ENCODE peak calls at places on chromosome 19, in nine cellular contexts. One of them, this sample, is unnamed.
A peak's percentile ranks its signal among the peaks of the same experiment; 100 is the strongest.

GRCh38 chr19:12202250-12202649 is 39.4 kb downstream of the ZNF136 start:
- DNase-seq in head of caudate nucleus: no peak
- DNase-seq in cardiac muscle cell: peak; percentile 10
- DNase-seq in stomach: peak; percentile 66
- DNase-seq in T-helper 1 cell: peak; percentile 38
- DNase-seq in NT2/D1: peak; percentile 43
- DNase-seq in fibroblast of lung: no peak
- DNase-seq in germinal center: no peak
- DNase-seq in NCI-H1436: no peak
- DNase-seq in this sample: no peak

GRCh38 chr19:19550972-19551861 is 13.2 kb downstream of the CILP2 start:
- DNase-seq in head of caudate nucleus: no peak
- DNase-seq in cardiac muscle cell: no peak
- DNase-seq in stomach: no peak
- DNase-seq in T-helper 1 cell: no peak
- DNase-seq in NT2/D1: no peak
- DNase-seq in fibroblast of lung: peak; percentile 32
- DNase-seq in germinal center: no peak
- DNase-seq in NCI-H1436: no peak
- DNase-seq in this sample: no peak

GRCh38 chr19:49155830-49156346 is 692 bp upstream of the HRC start:
- DNase-seq in head of caudate nucleus: no peak
- DNase-seq in cardiac muscle cell: no peak
- DNase-seq in stomach: no peak
- DNase-seq in T-helper 1 cell: no peak
- DNase-seq in NT2/D1: no peak
- DNase-seq in fibroblast of lung: no peak
- DNase-seq in germinal center: no peak
- DNase-seq in NCI-H1436: no peak
- DNase-seq in this sample: no peak

GRCh38 chr19:38252935-38253691 is 3.1 kb downstream of the PPP1R14A start:
- DNase-seq in head of caudate nucleus: peak; percentile 97
- DNase-seq in cardiac muscle cell: no peak
- DNase-seq in stomach: peak; percentile 42
- DNase-seq in T-helper 1 cell: no peak
- DNase-seq in NT2/D1: no peak
- DNase-seq in fibroblast of lung: no peak
- DNase-seq in germinal center: no peak
- DNase-seq in NCI-H1436: no peak
- DNase-seq in this sample: no peak

GRCh38 chr19:39347332-39348227 is 5.4 kb downstream of the SAMD4B start:
- DNase-seq in head of caudate nucleus: no peak
- DNase-seq in cardiac muscle cell: peak; percentile 11
- DNase-seq in stomach: no peak
- DNase-seq in T-helper 1 cell: no peak
- DNase-seq in NT2/D1: no peak
- DNase-seq in fibroblast of lung: peak; percentile 59
- DNase-seq in germinal center: no peak
- DNase-seq in NCI-H1436: no peak
- DNase-seq in this sample: no peak

GRCh38 chr19:53945441-53945840 is 17.3 kb upstream of the CACNG8 start:
- DNase-seq in head of caudate nucleus: no peak
- DNase-seq in cardiac muscle cell: peak; percentile 47
- DNase-seq in stomach: no peak
- DNase-seq in T-helper 1 cell: no peak
- DNase-seq in NT2/D1: no peak
- DNase-seq in fibroblast of lung: peak; percentile 20
- DNase-seq in germinal center: no peak
- DNase-seq in NCI-H1436: no peak
- DNase-seq in this sample: no peak

GRCh38 chr19:7497292-7497691 is 8.5 kb upstream of the PEX11G start:
- DNase-seq in head of caudate nucleus: peak; percentile 48
- DNase-seq in cardiac muscle cell: no peak
- DNase-seq in stomach: no peak
- DNase-seq in T-helper 1 cell: no peak
- DNase-seq in NT2/D1: no peak
- DNase-seq in fibroblast of lung: no peak
- DNase-seq in germinal center: no peak
- DNase-seq in NCI-H1436: no peak
- DNase-seq in this sample: no peak

GRCh38 chr19:11581740-11582139 is 4.3 kb upstream of the ACP5 start:
- DNase-seq in head of caudate nucleus: no peak
- DNase-seq in cardiac muscle cell: peak; percentile 36
- DNase-seq in stomach: no peak
- DNase-seq in T-helper 1 cell: no peak
- DNase-seq in NT2/D1: no peak
- DNase-seq in fibroblast of lung: peak; percentile 44
- DNase-seq in germinal center: peak; percentile 68
- DNase-seq in NCI-H1436: peak; percentile 5
- DNase-seq in this sample: no peak

GRCh38 chr19:49393871-49394270 is 5.8 kb downstream of the KASH5 start:
- DNase-seq in head of caudate nucleus: no peak
- DNase-seq in cardiac muscle cell: no peak
- DNase-seq in stomach: no peak
- DNase-seq in T-helper 1 cell: no peak
- DNase-seq in NT2/D1: no peak
- DNase-seq in fibroblast of lung: no peak
- DNase-seq in germinal center: no peak
- DNase-seq in NCI-H1436: no peak
- DNase-seq in this sample: no peak

GRCh38 chr19:23528376-23528775 is 133.1 kb upstream of the ZNF91 start:
- DNase-seq in head of caudate nucleus: no peak
- DNase-seq in cardiac muscle cell: no peak
- DNase-seq in stomach: no peak
- DNase-seq in T-helper 1 cell: no peak
- DNase-seq in NT2/D1: no peak
- DNase-seq in fibroblast of lung: no peak
- DNase-seq in germinal center: no peak
- DNase-seq in NCI-H1436: no peak
- DNase-seq in this sample: no peak

GRCh38 chr19:46080561-46080960 is 39.8 kb upstream of the IGFL4 start:
- DNase-seq in head of caudate nucleus: no peak
- DNase-seq in cardiac muscle cell: peak; percentile 94
- DNase-seq in stomach: no peak
- DNase-seq in T-helper 1 cell: no peak
- DNase-seq in NT2/D1: no peak
- DNase-seq in fibroblast of lung: peak; percentile 100
- DNase-seq in germinal center: no peak
- DNase-seq in NCI-H1436: no peak
- DNase-seq in this sample: no peak

GRCh38 chr19:30539315-30539714 is 167.1 kb downstream of the ZNF536 start:
- DNase-seq in head of caudate nucleus: no peak
- DNase-seq in cardiac muscle cell: no peak
- DNase-seq in stomach: no peak
- DNase-seq in T-helper 1 cell: no peak
- DNase-seq in NT2/D1: no peak
- DNase-seq in fibroblast of lung: no peak
- DNase-seq in germinal center: no peak
- DNase-seq in NCI-H1436: no peak
- DNase-seq in this sample: no peak

GRCh38 chr19:55075366-55075998 is at the start of gene EPS8L1:
- DNase-seq in head of caudate nucleus: no peak
- DNase-seq in cardiac muscle cell: no peak
- DNase-seq in stomach: peak; percentile 89
- DNase-seq in T-helper 1 cell: no peak
- DNase-seq in NT2/D1: no peak
- DNase-seq in fibroblast of lung: no peak
- DNase-seq in germinal center: no peak
- DNase-seq in NCI-H1436: no peak
- DNase-seq in this sample: no peak

GRCh38 chr19:3275068-3275582 is 50.7 kb downstream of the CELF5 start:
- DNase-seq in head of caudate nucleus: no peak
- DNase-seq in cardiac muscle cell: no peak
- DNase-seq in stomach: no peak
- DNase-seq in T-helper 1 cell: no peak
- DNase-seq in NT2/D1: peak; percentile 72
- DNase-seq in fibroblast of lung: no peak
- DNase-seq in germinal center: peak; percentile 33
- DNase-seq in NCI-H1436: peak; percentile 72
- DNase-seq in this sample: no peak

GRCh38 chr19:55406869-55407624 is 541 bp downstream of the UBE2S start:
- DNase-seq in head of caudate nucleus: no peak
- DNase-seq in cardiac muscle cell: peak; percentile 53
- DNase-seq in stomach: peak; percentile 46
- DNase-seq in T-helper 1 cell: peak; percentile 21
- DNase-seq in NT2/D1: no peak
- DNase-seq in fibroblast of lung: no peak
- DNase-seq in germinal center: peak; percentile 48
- DNase-seq in NCI-H1436: peak; percentile 14
- DNase-seq in this sample: no peak